ENCODE peak calls at places on chromosome 9, in four cellular contexts. O, Q, C and D are unnamed samples.
A peak's percentile ranks its signal among the peaks of the same experiment; 100 is the strongest.

GRCh38 chr9:7137571-7137970 is 379.8 kb downstream of the KDM4C start:
- DNase-seq in Q (no peak), C (no peak), O (no peak), D (no peak)

GRCh38 chr9:27227192-27227591 is 69.8 kb downstream of the EQTN start:
- DNase-seq in Q (no peak), C (no peak), O (no peak), D (no peak)

GRCh38 chr9:20236676-20237075 is 385.6 kb downstream of the MLLT3 start:
- DNase-seq in Q (no peak), C (no peak), O (no peak), D (no peak)

GRCh38 chr9:76521244-76521673 is 62.3 kb downstream of the GCNT1 start:
- DNase-seq in O (peak; percentile 7), C (no peak), Q (no peak), D (no peak)

GRCh38 chr9:83596899-83597504 is 25.9 kb upstream of the IDNK start:
- DNase-seq in Q (peak; percentile 57), C (peak; percentile 63), O (peak; percentile 61), D (peak; percentile 74)

GRCh38 chr9:32004431-32005076 is 379.9 kb upstream of the ACO1 start:
- DNase-seq in O (no peak), Q (peak; percentile 5), C (no peak), D (no peak)

GRCh38 chr9:90870646-90871326 is 69.2 kb downstream of the SYK start:
- DNase-seq in Q (peak; percentile 62), O (peak; percentile 51), C (peak; percentile 24), D (peak; percentile 52)

GRCh38 chr9:116844621-116845020 is 157.5 kb downstream of the TRIM32 start:
- DNase-seq in Q (no peak), C (no peak), O (no peak), D (no peak)

GRCh38 chr9:134396825-134397224 is 70.6 kb downstream of the RXRA start:
- DNase-seq in Q (peak; percentile 51), O (no peak), C (peak; percentile 48), D (no peak)

GRCh38 chr9:4220361-4220760 is 79.5 kb downstream of the GLIS3 start:
- DNase-seq in Q (no peak), O (no peak), C (no peak), D (no peak)

GRCh38 chr9:84843175-84843824 is 173.8 kb downstream of the NTRK2 start:
- DNase-seq in Q (no peak), C (no peak), O (no peak), D (no peak)
- TF ChIP-seq CTCF in Q (no peak), C (no peak), O (no peak), D (no peak)

DNA sequence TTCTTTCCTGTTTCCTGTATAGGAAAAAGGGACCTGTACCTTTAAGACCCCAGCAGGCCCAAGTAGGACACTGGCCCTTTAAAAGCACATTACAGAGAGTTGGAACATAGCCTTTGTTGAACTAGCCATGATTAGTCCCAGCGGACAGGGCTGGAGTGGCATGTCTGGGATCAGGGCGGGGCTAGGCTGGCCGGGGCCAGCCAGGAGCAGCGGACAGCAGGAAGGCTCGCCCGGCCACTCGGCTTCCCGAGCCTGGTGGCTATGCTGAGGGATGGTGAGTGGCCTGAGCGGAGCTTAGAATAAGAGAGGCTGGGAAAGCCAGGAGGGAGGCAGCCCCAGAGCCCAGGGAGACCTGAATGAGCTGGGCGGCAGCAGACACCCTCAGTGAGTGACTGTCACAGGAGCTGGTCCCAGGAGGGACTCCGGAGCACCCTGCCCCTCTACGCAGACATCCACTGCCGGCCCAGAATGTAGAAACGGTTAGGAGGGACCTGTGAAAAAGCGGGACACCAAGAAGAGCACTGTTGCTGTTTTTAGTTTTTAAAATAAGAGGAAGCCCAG is 92.1 kb downstream of the DAB2IP start:
- DNase-seq in Q (no peak), C (peak; percentile 80), O (peak; percentile 90), D (no peak)
- TF ChIP-seq CTCF in Q (no peak), C (no peak), O (no peak), D (no peak)

GRCh38 chr9:98038958-98039357 is 17.6 kb upstream of the NANS start:
- DNase-seq in C (no peak), O (no peak), Q (peak; percentile 74), D (no peak)
- TF ChIP-seq CTCF in C (no peak), O (no peak), Q (peak; percentile 20), D (no peak)

GRCh38 chr9:34591911-34592866 is 2.7 kb upstream of the CNTFR start:
- DNase-seq in C (no peak), Q (no peak), O (no peak), D (peak; percentile 39)
- TF ChIP-seq CTCF in C (no peak), Q (no peak), O (no peak), D (no peak)

GRCh38 chr9:18324928-18325327 is 149.0 kb upstream of the ADAMTSL1 start:
- DNase-seq in C (no peak), O (no peak), Q (no peak), D (no peak)

GRCh38 chr9:18314321-18314720 is 159.6 kb upstream of the ADAMTSL1 start:
- DNase-seq in Q (no peak), C (no peak), O (no peak), D (no peak)

GRCh38 chr9:18317896-18318295 is 156.1 kb upstream of the ADAMTSL1 start:
- DNase-seq in O (no peak), C (no peak), Q (no peak), D (no peak)

GRCh38 chr9:18325337-18326011 is 148.5 kb upstream of the ADAMTSL1 start:
- DNase-seq in C (no peak), O (no peak), Q (no peak), D (no peak)

GRCh38 chr9:18320046-18320445 is 153.9 kb upstream of the ADAMTSL1 start:
- DNase-seq in Q (no peak), O (no peak), C (no peak), D (no peak)
- TF ChIP-seq CTCF in Q (no peak), O (peak; percentile 20), C (no peak), D (no peak)

GRCh38 chr9:79570449-79571308 is 1.1 kb upstream of the TLE4 start:
- DNase-seq in O (peak; percentile 62), Q (peak; percentile 72), C (peak; percentile 61), D (peak; percentile 61)
- TF ChIP-seq CTCF in O (no peak), Q (no peak), C (no peak), D (no peak)

GRCh38 chr9:89793551-89793950 is 188.7 kb downstream of the GADD45G start:
- DNase-seq in O (no peak), C (no peak), Q (no peak), D (no peak)
- TF ChIP-seq CTCF in O (no peak), C (no peak), Q (no peak), D (no peak)

GRCh38 chr9:34126207-34127034 is at the start of gene DCAF12:
- DNase-seq in Q (peak; percentile 95), O (peak; percentile 94), C (peak; percentile 91), D (peak; percentile 96)

GRCh38 chr9:34124103-34124502 is 2.4 kb downstream of the DCAF12 start:
- DNase-seq in Q (peak; percentile 16), C (no peak), O (no peak), D (no peak)

GRCh38 chr9:34127035-34127948 is 794 bp upstream of the DCAF12 start:
- DNase-seq in Q (peak; percentile 12), C (no peak), O (no peak), D (no peak)

GRCh38 chr9:34124923-34125322 is 1.6 kb downstream of the DCAF12 start:
- DNase-seq in C (no peak), Q (no peak), O (no peak), D (no peak)

GRCh38 chr9:34125681-34126206 is 754 bp downstream of the DCAF12 start:
- DNase-seq in Q (peak; percentile 5), C (peak; percentile 18), O (peak; percentile 15), D (no peak)
- TF ChIP-seq CTCF in Q (no peak), C (no peak), O (peak; percentile 9), D (no peak)